ENCODE peak calls at places on chromosomes 13 and 19, in four cellular contexts. T, Z, A and C are unnamed samples.

GRCh38 chr13:76610819-76611415 is 275.3 kb downstream of the KCTD12 start:
- DNase-seq in T (no peak), Z (peak), A (no peak), C (no peak)

GRCh38 chr19:56670401-56670960 is 1.1 kb downstream of the ZNF835 start:
- DNase-seq in T (no peak), Z (no peak), A (peak), C (no peak)

GRCh38 chr19:16886305-16886880 is 2.4 kb upstream of the F2RL3 start:
- DNase-seq in T (no peak), Z (peak), A (no peak), C (peak)

GRCh38 chr19:41030651-41031050 is 39.6 kb downstream of the CYP2B6 start:
- DNase-seq in T (no peak), Z (no peak), A (peak), C (no peak)

GRCh38 chr13:110415669-110416068 is 108.6 kb downstream of the COL4A2 start:
- DNase-seq in T (no peak), Z (no peak), A (no peak), C (peak)

GRCh38 chr19:22617614-22618325 is 16.4 kb upstream of the ZNF492 start:
- DNase-seq in T (no peak), Z (no peak), A (peak), C (no peak)

GRCh38 chr19:40530091-40530901 is 46.4 kb upstream of the SHKBP1 start:
- DNase-seq in T (no peak), Z (no peak), A (no peak), C (no peak)

GRCh38 chr13:99982741-99983400 is 1.3 kb downstream of the ZIC2 start:
- DNase-seq in T (no peak), Z (no peak), A (no peak), C (no peak)

GRCh38 chr19:40806385-40807146 is 7.6 kb downstream of the EGLN2 start:
- DNase-seq in T (peak), Z (peak), A (peak), C (peak)

GRCh38 chr13:97142452-97142851 is 79.7 kb upstream of the MBNL2 start:
- DNase-seq in T (no peak), Z (peak), A (no peak), C (no peak)

GRCh38 chr13:60707878-60708277 is 310.9 kb downstream of the TDRD3 start:
- DNase-seq in T (no peak), Z (no peak), A (no peak), C (no peak)

GRCh38 chr13:60398949-60399589 is 2.0 kb downstream of the TDRD3 start:
- DNase-seq in T (no peak), Z (peak), A (no peak), C (no peak)

GRCh38 chr13:33150146-33150545 is 133.9 kb downstream of the KL start:
- DNase-seq in T (no peak), Z (peak), A (no peak), C (no peak)

GRCh38 chr13:101415358-101416174 is 742 bp downstream of the NALCN start:
- DNase-seq in T (no peak), Z (peak), A (no peak), C (no peak)

GRCh38 chr13:43878897-43879322 is 630 bp downstream of the CCDC122 start:
- DNase-seq in T (peak), Z (peak), A (peak), C (peak)

GRCh38 chr13:80499536-80500280 is 158.8 kb upstream of the SPRY2 start:
- DNase-seq in T (no peak), Z (no peak), A (no peak), C (no peak)

GRCh38 chr19:1076951-1077350 is 10.0 kb downstream of the ARHGAP45 start:
- DNase-seq in T (no peak), Z (no peak), A (no peak), C (no peak)

GRCh38 chr19:12333162-12334159 is at the start of gene ZNF563:
- DNase-seq in T (peak), Z (peak), A (peak), C (peak)

GRCh38 chr19:5953680-5954213 is 24.2 kb downstream of the RANBP3 start:
- DNase-seq in T (no peak), Z (no peak), A (no peak), C (no peak)

GRCh38 chr13:110340812-110341444 is 33.8 kb downstream of the COL4A2 start:
- DNase-seq in T (no peak), Z (peak), A (no peak), C (peak)

GRCh38 chr19:18725755-18726416 is 42.4 kb downstream of the CRTC1 start:
- DNase-seq in T (no peak), Z (no peak), A (no peak), C (peak)

GRCh38 chr13:22451345-22451744 is 729.4 kb upstream of the SGCG start:
- DNase-seq in T (no peak), Z (no peak), A (no peak), C (no peak)

GRCh38 chr13:106095406-106095805 is 440.1 kb downstream of the EFNB2 start:
- DNase-seq in T (no peak), Z (no peak), A (no peak), C (no peak)

GRCh38 chr13:20475927-20476691 is 49.5 kb downstream of the CRYL1 start:
- DNase-seq in T (no peak), Z (no peak), A (no peak), C (no peak)

GRCh38 chr13:66532146-66532545 is 698.0 kb downstream of the PCDH9 start:
- DNase-seq in T (no peak), Z (no peak), A (no peak), C (no peak)

GRCh38 chr13:44148159-44148929 is 225.3 kb upstream of the SERP2 start:
- DNase-seq in T (no peak), Z (no peak), A (no peak), C (no peak)

GRCh38 chr13:100722517-100722916 is 47.9 kb upstream of the TMTC4 start:
- DNase-seq in T (no peak), Z (no peak), A (no peak), C (no peak)

GRCh38 chr19:23436318-23436717 is 41.0 kb upstream of the ZNF91 start:
- DNase-seq in T (no peak), Z (no peak), A (no peak), C (no peak)

GRCh38 chr13:91368676-91369425 is 21.4 kb downstream of the MIR17HG start:
- DNase-seq in T (no peak), Z (no peak), A (no peak), C (no peak)

GRCh38 chr19:11482384-11483050 is 1.7 kb upstream of the ELAVL3 start:
- DNase-seq in T (peak), Z (peak), A (peak), C (peak)

GRCh38 chr19:4172861-4173473 is 9.4 kb downstream of the SIRT6 start:
- DNase-seq in T (peak), Z (no peak), A (no peak), C (peak)

GRCh38 chr19:1840541-1841115 is 7.7 kb downstream of the REXO1 start:
- DNase-seq in T (no peak), Z (peak), A (no peak), C (no peak)

GRCh38 chr19:2253106-2254051 is 2.8 kb downstream of the JSRP1 start:
- DNase-seq in T (no peak), Z (no peak), A (no peak), C (no peak)

GRCh38 chr19:47497073-47497766 is 13.2 kb upstream of the KPTN start:
- DNase-seq in T (peak), Z (no peak), A (no peak), C (no peak)

GRCh38 chr13:51148223-51148951 is 37.3 kb upstream of the C13orf42 start:
- DNase-seq in T (no peak), Z (peak), A (no peak), C (no peak)

GRCh38 chr13:98224557-98224956 is 47.5 kb upstream of the RNF113B start:
- DNase-seq in T (no peak), Z (no peak), A (no peak), C (no peak)
- H3K27ac ChIP-seq in T (no peak), Z (no peak), A (no peak), C (peak)

GRCh38 chr19:31881988-31882387 is 463.4 kb upstream of the ZNF507 start:
- DNase-seq in T (no peak), Z (no peak), A (peak), C (no peak)

GRCh38 chr19:31880283-31880682 is 465.1 kb upstream of the ZNF507 start:
- DNase-seq in T (no peak), Z (no peak), A (no peak), C (no peak)

GRCh38 chr19:31883299-31883990 is 462.0 kb upstream of the ZNF507 start:
- DNase-seq in T (no peak), Z (no peak), A (peak), C (no peak)

GRCh38 chr19:31885280-31885853 is 460.0 kb upstream of the ZNF507 start:
- DNase-seq in T (no peak), Z (no peak), A (no peak), C (no peak)

DNA sequence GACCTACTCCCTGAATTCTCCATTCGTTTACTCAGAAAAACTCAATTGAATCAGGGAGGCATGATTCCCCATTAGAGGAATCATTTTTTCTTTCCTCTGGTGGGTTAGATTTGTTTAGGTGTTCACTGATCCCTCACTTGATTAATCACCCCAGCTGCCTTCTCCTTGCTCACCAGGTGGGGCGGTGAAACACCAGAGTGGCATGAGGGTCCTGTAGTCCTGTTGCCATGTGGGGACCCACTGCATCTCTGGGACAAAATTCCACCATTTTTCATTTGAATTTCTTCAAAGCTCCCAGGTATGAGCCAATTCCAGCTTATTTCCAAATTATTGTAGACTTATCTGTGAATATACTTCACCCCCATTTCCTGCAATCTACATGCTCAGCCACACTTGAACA is 462.7 kb upstream of the ZNF507 start:
- DNase-seq in T (no peak), Z (no peak), A (no peak), C (no peak)
- TF ChIP-seq CTCF in T (no peak), Z (no peak), A (no peak), C (no peak)

GRCh38 chr19:44615529-44616247 is 2.3 kb downstream of the IGSF23 start:
- DNase-seq in T (no peak), Z (no peak), A (no peak), C (no peak)

GRCh38 chr19:44611812-44612295 is 1.5 kb upstream of the IGSF23 start:
- DNase-seq in T (no peak), Z (no peak), A (no peak), C (no peak)

GRCh38 chr19:44617481-44617880 is 4.1 kb downstream of the IGSF23 start:
- DNase-seq in T (no peak), Z (peak), A (no peak), C (no peak)

GRCh38 chr19:44614313-44614712 is 950 bp downstream of the IGSF23 start:
- DNase-seq in T (no peak), Z (no peak), A (no peak), C (no peak)

GRCh38 chr19:44613295-44614168 is at the start of gene IGSF23:
- DNase-seq in T (no peak), Z (no peak), A (no peak), C (no peak)
- TF ChIP-seq POLR2A in T (no peak), Z (no peak), A (no peak), C (no peak)

GRCh38 chr19:55640043-55640576 is 692 bp upstream of the ZNF580 start:
- DNase-seq in T (peak), Z (peak), A (no peak), C (peak)
- H3K27ac ChIP-seq in T (peak), Z (peak), A (peak), C (peak)

GRCh38 chr13:49683489-49683888 is 7.8 kb downstream of the EBPL start:
- DNase-seq in T (no peak), Z (no peak), A (no peak), C (no peak)
- TF ChIP-seq CTCF in T (no peak), Z (no peak), A (no peak), C (no peak)

DNA sequence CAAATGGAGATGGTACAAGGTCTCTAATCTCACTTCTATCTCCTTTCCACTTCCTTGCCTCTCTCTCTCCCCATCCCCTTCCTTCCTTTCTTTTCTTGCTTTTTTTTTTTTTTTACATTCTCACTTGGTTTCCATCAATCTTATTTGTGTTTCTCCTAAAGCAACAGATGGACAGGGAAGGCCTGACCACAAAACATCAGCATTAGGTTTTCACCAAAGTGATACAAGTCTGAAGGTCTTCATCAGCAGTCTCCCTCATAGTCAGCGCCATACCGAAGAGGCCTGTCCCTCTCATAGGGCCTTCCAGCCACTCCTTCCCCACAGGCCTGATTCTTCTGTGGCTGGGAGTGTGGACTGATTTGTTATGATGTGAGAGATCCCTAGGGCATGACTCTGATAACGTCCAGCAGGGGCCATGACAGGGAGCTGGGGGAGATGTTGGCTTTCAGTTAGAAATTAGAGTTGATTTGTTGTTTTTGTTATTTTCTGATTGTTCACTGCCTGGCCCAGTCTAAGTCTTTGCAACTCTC is 158.7 kb downstream of the SLC7A1 start:
- DNase-seq in T (no peak), Z (no peak), A (no peak), C (no peak)
- TF ChIP-seq POLR2A in T (no peak), Z (no peak), A (no peak), C (no peak)

GRCh38 chr19:39154626-39155100 is 29.1 kb downstream of the PAK4 start:
- DNase-seq in T (peak), Z (no peak), A (no peak), C (no peak)

GRCh38 chr19:39155741-39156140 is 30.2 kb downstream of the PAK4 start:
- DNase-seq in T (no peak), Z (no peak), A (no peak), C (no peak)

GRCh38 chr19:39154084-39154625 is 28.6 kb downstream of the PAK4 start:
- DNase-seq in T (no peak), Z (no peak), A (no peak), C (no peak)

GRCh38 chr19:39156230-39156890 is 30.8 kb downstream of the PAK4 start:
- DNase-seq in T (no peak), Z (no peak), A (no peak), C (no peak)

GRCh38 chr19:39155114-39155700 is 29.6 kb downstream of the PAK4 start:
- DNase-seq in T (no peak), Z (no peak), A (no peak), C (no peak)
- H3K27ac ChIP-seq in T (peak), Z (no peak), A (peak), C (no peak)

DNA sequence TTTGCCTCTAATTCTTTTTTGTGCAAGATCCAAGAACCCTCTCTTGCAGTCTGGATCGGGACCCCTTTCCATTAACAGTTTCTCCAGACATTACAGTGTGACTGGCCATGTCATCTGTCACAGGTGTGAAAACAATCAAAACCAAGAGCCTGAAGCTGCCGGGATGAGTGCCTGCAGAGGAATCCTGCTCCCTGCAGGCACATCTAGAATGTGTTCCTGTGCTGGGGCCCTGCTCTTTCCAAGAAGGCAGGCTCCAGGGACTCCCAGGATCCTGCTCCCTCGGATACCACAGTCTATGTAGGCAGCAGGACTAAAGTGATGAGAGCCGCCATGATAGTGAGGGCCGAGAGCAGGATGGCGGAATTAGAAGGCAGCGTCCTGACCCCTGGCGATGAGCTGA is 38.8 kb downstream of the CCDC169 start:
- DNase-seq in T (no peak), Z (no peak), A (no peak), C (no peak)
- TF ChIP-seq CTCF in T (no peak), Z (no peak), A (no peak), C (no peak)